ENCODE peak calls at places on chromosomes 16 and 17, in ten cellular contexts. E is non-pigmented ciliary epithelial cell, L is tibial nerve, H is NCI-H774, Y is kidney tubule cell, O is stromal cell of bone marrow, Q is tibial artery, U is posterior cingulate gyrus, V is NCI-H345, T is myocyte. P is an unnamed sample.
A peak's percentile ranks its signal among the peaks of the same experiment; 100 is the strongest.

GRCh38 chr16:14070877-14071575 is at the start of gene MRTFB:
- DNase-seq in E (no peak), L (peak; percentile 33), H (peak; percentile 81), Y (peak; percentile 85), O (peak; percentile 23), Q (peak; percentile 51), U (peak; percentile 65), V (peak; percentile 87), T (peak; percentile 73), P (peak; percentile 29)

GRCh38 chr16:24853169-24853824 is 7.5 kb downstream of the SLC5A11 start:
- DNase-seq in E (no peak), L (no peak), H (no peak), Y (no peak), O (no peak), Q (no peak), U (no peak), V (no peak), T (no peak), P (no peak)

GRCh38 chr17:21676281-21677111 is 15.8 kb upstream of the KCNJ18 start:
- DNase-seq in E (no peak), L (no peak), H (no peak), Y (no peak), O (no peak), Q (no peak), U (no peak), V (no peak), T (no peak), P (no peak)

GRCh38 chr17:82301300-82301915 is 16.0 kb downstream of the CD7 start:
- DNase-seq in E (no peak), L (no peak), H (no peak), Y (no peak), O (no peak), Q (no peak), U (no peak), V (no peak), T (no peak), P (no peak)

GRCh38 chr16:72443809-72444208 is 271.9 kb upstream of the PMFBP1 start:
- DNase-seq in E (no peak), L (no peak), H (no peak), Y (no peak), O (no peak), Q (no peak), U (no peak), V (no peak), T (no peak), P (no peak)

GRCh38 chr17:50048146-50048720 is 7.7 kb upstream of the ITGA3 start:
- DNase-seq in E (no peak), L (peak; percentile 7), H (no peak), Y (no peak), O (no peak), Q (no peak), U (no peak), V (no peak), T (no peak), P (no peak)

GRCh38 chr16:85082553-85083050 is 29.7 kb downstream of the CIBAR2 start:
- DNase-seq in E (no peak), L (no peak), H (no peak), Y (no peak), O (no peak), Q (no peak), U (no peak), V (no peak), T (no peak), P (no peak)

GRCh38 chr17:33461051-33461450 is 168.0 kb upstream of the ASIC2 start:
- DNase-seq in E (no peak), L (no peak), H (no peak), Y (peak; percentile 39), O (no peak), Q (no peak), U (no peak), V (no peak), T (no peak), P (no peak)

GRCh38 chr17:62724398-62725146 is 83.5 kb downstream of the MARCHF10 start:
- DNase-seq in E (no peak), L (no peak), H (no peak), Y (peak; percentile 70), O (no peak), Q (no peak), U (peak; percentile 22), V (no peak), T (no peak), P (no peak)

GRCh38 chr16:85733155-85733838 is 17.6 kb downstream of the C16orf74 start:
- DNase-seq in E (no peak), L (no peak), H (no peak), Y (no peak), O (no peak), Q (peak; percentile 44), U (no peak), V (no peak), T (no peak), P (no peak)

GRCh38 chr17:77863814-77864161 is 94.7 kb upstream of the TNRC6C start:
- DNase-seq in E (no peak), L (no peak), H (no peak), Y (no peak), O (no peak), Q (peak; percentile 40), U (no peak), V (no peak), T (peak; percentile 91), P (no peak)

P was measured in GOT3.